ENCODE peak calls at places on chromosomes 7 and 10, in nine cellular contexts. One of them, this sample, is unnamed.

GRCh38 chr7:105831824-105832535 is 44.4 kb downstream of the ATXN7L1 start:
- DNase-seq in fibroblast of pulmonary artery: peak; percentile 22
- DNase-seq in AG08395: no peak
- DNase-seq in H54: no peak
- DNase-seq in AG04450: no peak
- DNase-seq in CD8-positive, alpha-beta T cell: no peak
- DNase-seq in effector CD4-positive, alpha-beta T cell: no peak
- DNase-seq in cardiac fibroblast: peak; percentile 36
- DNase-seq in iris pigment epithelial cell: peak; percentile 63
- DNase-seq in this sample: no peak

GRCh38 chr7:97390915-97391593 is 273.6 kb downstream of the SDHAF3 start:
- DNase-seq in fibroblast of pulmonary artery: peak; percentile 13
- DNase-seq in AG08395: no peak
- DNase-seq in H54: no peak
- DNase-seq in AG04450: no peak
- DNase-seq in CD8-positive, alpha-beta T cell: no peak
- DNase-seq in effector CD4-positive, alpha-beta T cell: no peak
- DNase-seq in cardiac fibroblast: peak; percentile 9
- DNase-seq in iris pigment epithelial cell: peak; percentile 3
- DNase-seq in this sample: no peak

GRCh38 chr7:293681-294439 is 3.9 kb downstream of the FOXL3 start:
- DNase-seq in fibroblast of pulmonary artery: no peak
- DNase-seq in AG08395: no peak
- DNase-seq in H54: no peak
- DNase-seq in AG04450: no peak
- DNase-seq in CD8-positive, alpha-beta T cell: no peak
- DNase-seq in effector CD4-positive, alpha-beta T cell: no peak
- DNase-seq in cardiac fibroblast: no peak
- DNase-seq in iris pigment epithelial cell: no peak
- DNase-seq in this sample: no peak

GRCh38 chr7:90551036-90551435 is 45.1 kb upstream of the CDK14 start:
- DNase-seq in fibroblast of pulmonary artery: no peak
- DNase-seq in AG08395: no peak
- DNase-seq in H54: no peak
- DNase-seq in AG04450: no peak
- DNase-seq in CD8-positive, alpha-beta T cell: no peak
- DNase-seq in effector CD4-positive, alpha-beta T cell: no peak
- DNase-seq in cardiac fibroblast: no peak
- DNase-seq in iris pigment epithelial cell: peak; percentile 21
- DNase-seq in this sample: no peak

GRCh38 chr7:19939746-19940145 is 166.3 kb upstream of the TMEM196 start:
- DNase-seq in fibroblast of pulmonary artery: peak; percentile 50
- DNase-seq in AG08395: peak; percentile 90
- DNase-seq in H54: peak; percentile 55
- DNase-seq in AG04450: no peak
- DNase-seq in CD8-positive, alpha-beta T cell: no peak
- DNase-seq in effector CD4-positive, alpha-beta T cell: no peak
- DNase-seq in cardiac fibroblast: peak; percentile 80
- DNase-seq in iris pigment epithelial cell: peak; percentile 74
- DNase-seq in this sample: no peak

GRCh38 chr7:1403844-1404404 is 55.3 kb downstream of the MICALL2 start:
- DNase-seq in fibroblast of pulmonary artery: peak; percentile 54
- DNase-seq in AG08395: peak; percentile 40
- DNase-seq in H54: peak; percentile 69
- DNase-seq in AG04450: no peak
- DNase-seq in CD8-positive, alpha-beta T cell: no peak
- DNase-seq in effector CD4-positive, alpha-beta T cell: no peak
- DNase-seq in cardiac fibroblast: peak; percentile 58
- DNase-seq in iris pigment epithelial cell: peak; percentile 81
- DNase-seq in this sample: no peak

GRCh38 chr7:73596191-73597065 is 18.0 kb upstream of the TBL2 start:
- DNase-seq in fibroblast of pulmonary artery: no peak
- DNase-seq in AG08395: no peak
- DNase-seq in H54: no peak
- DNase-seq in AG04450: no peak
- DNase-seq in CD8-positive, alpha-beta T cell: no peak
- DNase-seq in effector CD4-positive, alpha-beta T cell: no peak
- DNase-seq in cardiac fibroblast: no peak
- DNase-seq in iris pigment epithelial cell: no peak
- DNase-seq in this sample: no peak

GRCh38 chr10:97466755-97467154 is 20.8 kb downstream of the ZDHHC16 start:
- DNase-seq in fibroblast of pulmonary artery: peak; percentile 24
- DNase-seq in AG08395: no peak
- DNase-seq in H54: peak; percentile 56
- DNase-seq in AG04450: no peak
- DNase-seq in CD8-positive, alpha-beta T cell: no peak
- DNase-seq in effector CD4-positive, alpha-beta T cell: no peak
- DNase-seq in cardiac fibroblast: peak; percentile 50
- DNase-seq in iris pigment epithelial cell: peak; percentile 60
- DNase-seq in this sample: no peak

GRCh38 chr7:2309889-2310331 is 4.3 kb downstream of the SNX8 start:
- DNase-seq in fibroblast of pulmonary artery: peak; percentile 90
- DNase-seq in AG08395: no peak
- DNase-seq in H54: peak; percentile 96
- DNase-seq in AG04450: peak; percentile 50
- DNase-seq in CD8-positive, alpha-beta T cell: no peak
- DNase-seq in effector CD4-positive, alpha-beta T cell: no peak
- DNase-seq in cardiac fibroblast: peak; percentile 87
- DNase-seq in iris pigment epithelial cell: peak; percentile 96
- DNase-seq in this sample: no peak

GRCh38 chr7:106646256-106646655 is 14.7 kb downstream of the CCDC71L start:
- DNase-seq in fibroblast of pulmonary artery: no peak
- DNase-seq in AG08395: no peak
- DNase-seq in H54: no peak
- DNase-seq in AG04450: no peak
- DNase-seq in CD8-positive, alpha-beta T cell: no peak
- DNase-seq in effector CD4-positive, alpha-beta T cell: no peak
- DNase-seq in cardiac fibroblast: no peak
- DNase-seq in iris pigment epithelial cell: no peak
- DNase-seq in this sample: no peak

GRCh38 chr10:131311661-131312260 is at the start of gene TCERG1L:
- DNase-seq in fibroblast of pulmonary artery: no peak
- DNase-seq in AG08395: no peak
- DNase-seq in H54: no peak
- DNase-seq in AG04450: no peak
- DNase-seq in CD8-positive, alpha-beta T cell: no peak
- DNase-seq in effector CD4-positive, alpha-beta T cell: no peak
- DNase-seq in cardiac fibroblast: no peak
- DNase-seq in iris pigment epithelial cell: no peak
- DNase-seq in this sample: no peak

GRCh38 chr10:58755688-58756087 is 243.0 kb downstream of the BICC1 start:
- DNase-seq in fibroblast of pulmonary artery: peak; percentile 63
- DNase-seq in AG08395: peak; percentile 70
- DNase-seq in H54: peak; percentile 30
- DNase-seq in AG04450: peak; percentile 10
- DNase-seq in CD8-positive, alpha-beta T cell: no peak
- DNase-seq in effector CD4-positive, alpha-beta T cell: no peak
- DNase-seq in cardiac fibroblast: peak; percentile 87
- DNase-seq in iris pigment epithelial cell: peak; percentile 87
- DNase-seq in this sample: no peak

GRCh38 chr10:15789793-15790525 is 70.2 kb upstream of the ITGA8 start:
- DNase-seq in fibroblast of pulmonary artery: peak; percentile 88
- DNase-seq in AG08395: peak; percentile 73
- DNase-seq in H54: no peak
- DNase-seq in AG04450: peak; percentile 73
- DNase-seq in CD8-positive, alpha-beta T cell: no peak
- DNase-seq in effector CD4-positive, alpha-beta T cell: no peak
- DNase-seq in cardiac fibroblast: peak; percentile 90
- DNase-seq in iris pigment epithelial cell: peak; percentile 93
- DNase-seq in this sample: no peak

GRCh38 chr10:34811126-34811967 is 3.7 kb downstream of the PARD3 start:
- DNase-seq in fibroblast of pulmonary artery: no peak
- DNase-seq in AG08395: no peak
- DNase-seq in H54: no peak
- DNase-seq in AG04450: no peak
- DNase-seq in CD8-positive, alpha-beta T cell: no peak
- DNase-seq in effector CD4-positive, alpha-beta T cell: no peak
- DNase-seq in cardiac fibroblast: no peak
- DNase-seq in iris pigment epithelial cell: no peak
- DNase-seq in this sample: no peak

GRCh38 chr10:97531401-97531985 is 32.8 kb downstream of the UBTD1 start:
- DNase-seq in fibroblast of pulmonary artery: no peak
- DNase-seq in AG08395: no peak
- DNase-seq in H54: peak; percentile 67
- DNase-seq in AG04450: no peak
- DNase-seq in CD8-positive, alpha-beta T cell: no peak
- DNase-seq in effector CD4-positive, alpha-beta T cell: no peak
- DNase-seq in cardiac fibroblast: peak; percentile 54
- DNase-seq in iris pigment epithelial cell: peak; percentile 74
- DNase-seq in this sample: no peak

GRCh38 chr7:13628231-13629001 is 361.1 kb downstream of the ETV1 start:
- DNase-seq in fibroblast of pulmonary artery: peak; percentile 52
- DNase-seq in AG08395: peak; percentile 31
- DNase-seq in H54: peak; percentile 7
- DNase-seq in AG04450: no peak
- DNase-seq in CD8-positive, alpha-beta T cell: no peak
- DNase-seq in effector CD4-positive, alpha-beta T cell: no peak
- DNase-seq in cardiac fibroblast: peak; percentile 76
- DNase-seq in iris pigment epithelial cell: peak; percentile 29
- DNase-seq in this sample: no peak

GRCh38 chr10:77974396-77975074 is 48.0 kb upstream of the DLG5 start:
- DNase-seq in fibroblast of pulmonary artery: peak; percentile 65
- DNase-seq in AG08395: no peak
- DNase-seq in H54: no peak
- DNase-seq in AG04450: peak; percentile 11
- DNase-seq in CD8-positive, alpha-beta T cell: no peak
- DNase-seq in effector CD4-positive, alpha-beta T cell: no peak
- DNase-seq in cardiac fibroblast: peak; percentile 68
- DNase-seq in iris pigment epithelial cell: peak; percentile 74
- DNase-seq in this sample: no peak

GRCh38 chr7:43039346-43039745 is 73.1 kb upstream of the HECW1 start:
- DNase-seq in fibroblast of pulmonary artery: no peak
- DNase-seq in AG08395: peak; percentile 80
- DNase-seq in H54: no peak
- DNase-seq in AG04450: no peak
- DNase-seq in CD8-positive, alpha-beta T cell: no peak
- DNase-seq in effector CD4-positive, alpha-beta T cell: no peak
- DNase-seq in cardiac fibroblast: no peak
- DNase-seq in iris pigment epithelial cell: no peak
- DNase-seq in this sample: no peak

This sample was measured in posterior cingulate gyrus.